ENCODE peak calls at places on chromosomes 7 and 10, in six cellular contexts. Q is cardiac muscle cell, U is HCT116, D is colonic mucosa, E is tibial nerve, H is neural progenitor cell. N is an unnamed sample. For H3K4me1, the result is how much of the 10 kb centered on the place peaks cover.

GRCh38 chr7:132713893-132714292 is 137.6 kb upstream of the PLXNA4 start:
- DNase-seq in Q (no peak), D (no peak), E (no peak), H (no peak), U (no peak), N (no peak)

GRCh38 chr10:23326541-23327307 is 17.9 kb downstream of the C10orf67 start:
- DNase-seq in E (no peak), U (no peak), Q (no peak), D (no peak), H (no peak), N (no peak)

GRCh38 chr10:93152136-93152535 is 78.4 kb downstream of the CYP26A1 start:
- DNase-seq in U (no peak), H (no peak), Q (peak), D (no peak), E (no peak), N (no peak)

GRCh38 chr10:69438531-69439349 is 12.5 kb upstream of the TSPAN15 start:
- DNase-seq in D (no peak), E (no peak), H (no peak), U (peak), Q (peak), N (peak)

GRCh38 chr7:47231627-47232026 is 350.3 kb downstream of the TNS3 start:
- DNase-seq in H (no peak), Q (no peak), E (no peak), D (no peak), U (no peak), N (no peak)

GRCh38 chr7:14855033-14855794 is 47.3 kb downstream of the DGKB start:
- DNase-seq in H (no peak), Q (no peak), U (no peak), E (no peak), D (no peak), N (no peak)

GRCh38 chr10:8183241-8183704 is 128.8 kb downstream of the GATA3 start:
- DNase-seq in E (no peak), H (no peak), U (no peak), D (no peak), Q (peak), N (no peak)

GRCh38 chr7:85593355-85593754 is 406.5 kb upstream of the SEMA3D start:
- DNase-seq in D (no peak), E (no peak), H (no peak), Q (no peak), U (no peak), N (no peak)

GRCh38 chr10:86251426-86251825 is 115.2 kb downstream of the GRID1 start:
- DNase-seq in D (no peak), Q (no peak), U (no peak), H (no peak), E (no peak), N (no peak)

GRCh38 chr7:101378808-101379207 is 16.1 kb downstream of the COL26A1 start:
- DNase-seq in U (no peak), Q (peak), E (no peak), D (no peak), H (peak), N (no peak)

GRCh38 chr10:128161031-128161430 is 34.8 kb upstream of the MKI67 start:
- DNase-seq in H (no peak), D (no peak), E (no peak), U (no peak), Q (no peak), N (no peak)

GRCh38 chr7:108222236-108222892 is 92.2 kb upstream of the LAMB4 start:
- DNase-seq in Q (peak), U (no peak), H (no peak), D (no peak), E (no peak), N (no peak)

GRCh38 chr10:124737221-124737620 is 7.0 kb downstream of the FAM53B start:
- DNase-seq in H (no peak), D (no peak), Q (no peak), U (no peak), E (peak), N (peak)

GRCh38 chr10:124738441-124738840 is 5.7 kb downstream of the FAM53B start:
- DNase-seq in E (peak), Q (no peak), D (peak), H (no peak), U (no peak), N (no peak)

GRCh38 chr10:124736491-124737136 is 7.6 kb downstream of the FAM53B start:
- DNase-seq in U (no peak), D (peak), H (no peak), E (peak), Q (peak), N (peak)

GRCh38 chr10:124739119-124739921 is 4.9 kb downstream of the FAM53B start:
- DNase-seq in D (no peak), E (peak), U (no peak), H (peak), Q (peak), N (no peak)

DNA sequence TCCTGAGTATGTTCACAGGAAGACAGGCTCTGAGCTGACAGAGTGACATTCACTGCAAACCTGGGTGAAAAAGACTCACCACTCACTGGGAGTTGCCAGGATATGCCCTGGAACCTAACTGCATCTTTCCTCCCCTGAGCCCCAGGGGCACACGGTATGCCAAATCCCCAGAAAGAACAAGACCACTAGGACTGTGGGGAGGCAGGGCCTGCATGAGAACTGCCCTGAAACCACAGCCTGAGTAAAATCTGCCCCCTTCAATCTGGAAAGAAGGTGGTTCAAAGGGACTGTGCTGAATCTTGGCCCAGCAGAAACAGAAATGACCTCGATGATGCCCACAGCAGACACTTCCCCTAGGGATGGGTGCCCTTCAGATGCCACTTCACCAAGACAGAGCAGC is 6.5 kb downstream of the FAM53B start:
- DNase-seq in E (peak), Q (no peak), D (peak), U (no peak), H (no peak), N (no peak)
- H3K4me1 ChIP-seq in E (half or more), Q (half or more), D (half or more), U (under half), H (under half), N (half or more)

GRCh38 chr7:114986181-114986800 is 64.4 kb downstream of the MDFIC start:
- DNase-seq in U (no peak), Q (no peak), H (peak), E (no peak), D (no peak), N (no peak)
- TF ChIP-seq CTCF in U (no peak), Q (no peak), H (peak), E (no peak), D (no peak), N (no peak)

GRCh38 chr10:132544744-132545658 is 7.4 kb downstream of the INPP5A start:
- DNase-seq in E (no peak), Q (no peak), U (no peak), D (no peak), H (no peak), N (no peak)

GRCh38 chr10:132546567-132547420 is 9.2 kb downstream of the INPP5A start:
- DNase-seq in D (no peak), Q (no peak), E (no peak), U (no peak), H (no peak), N (peak)

GRCh38 chr10:132547421-132547861 is 9.9 kb downstream of the INPP5A start:
- DNase-seq in U (no peak), E (no peak), H (no peak), D (no peak), Q (no peak), N (peak)

GRCh38 chr10:132543916-132544743 is 6.5 kb downstream of the INPP5A start:
- DNase-seq in D (no peak), E (no peak), U (no peak), Q (no peak), H (no peak), N (peak)

DNA sequence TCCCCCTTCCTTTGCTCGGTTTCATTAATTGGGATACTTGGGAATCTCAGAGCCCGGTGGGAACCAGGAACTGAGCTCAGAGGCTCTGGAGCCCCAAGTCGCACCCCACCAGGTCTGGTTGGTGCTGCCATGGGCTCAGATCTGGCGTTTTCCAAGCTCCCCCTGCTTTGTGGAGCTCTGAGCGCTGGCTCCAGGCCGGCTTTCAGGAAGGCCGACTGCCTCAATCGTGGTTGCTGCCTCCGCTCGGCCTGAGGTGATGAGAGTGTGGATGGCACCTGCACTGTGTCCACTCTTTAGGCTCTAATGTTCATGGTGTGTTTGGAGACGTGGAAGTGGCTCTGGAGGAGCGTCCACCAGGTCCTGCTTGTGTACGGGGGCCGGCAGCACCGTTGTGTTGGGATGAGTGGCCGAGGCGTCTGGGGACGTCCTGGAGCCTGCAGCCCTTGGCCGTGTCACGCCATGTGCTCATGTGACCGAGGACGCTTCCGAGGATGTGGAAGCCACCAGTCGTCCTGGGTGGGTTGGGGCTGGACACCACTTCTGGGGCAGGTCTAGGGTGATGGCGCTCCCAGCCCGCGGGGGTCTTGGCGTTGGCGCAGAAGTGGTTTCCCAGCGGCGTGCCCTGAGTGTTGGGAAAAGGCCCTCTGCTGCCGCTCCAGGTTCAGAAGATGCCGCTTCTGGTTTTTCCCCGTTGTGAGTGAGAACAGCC is 8.2 kb downstream of the INPP5A start:
- DNase-seq in D (no peak), U (no peak), E (no peak), H (no peak), Q (no peak), N (peak)
- H3K4me1 ChIP-seq in D (under half), U (under half), E (under half), H (under half), Q (under half), N (under half)

DNA sequence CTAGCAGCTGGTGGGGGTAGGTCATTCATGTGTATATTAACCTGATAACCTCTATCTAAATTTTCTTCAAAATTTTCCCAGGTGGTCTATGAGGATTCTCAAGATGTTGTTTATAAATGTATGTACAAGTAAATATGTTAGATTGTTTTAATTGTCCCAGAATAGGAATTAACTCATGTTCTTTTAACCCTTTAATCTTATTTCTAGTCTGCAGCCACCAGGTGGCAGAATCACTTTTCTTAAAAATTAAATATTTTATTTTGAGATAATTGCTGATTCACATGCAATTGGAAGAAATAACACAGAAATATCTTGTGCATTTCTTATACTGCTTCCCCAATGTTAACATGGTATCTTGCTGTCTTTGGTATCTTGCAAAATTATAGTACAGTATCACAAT is 589.5 kb downstream of the ARL4A start:
- DNase-seq in D (no peak), U (peak), Q (peak), H (peak), E (no peak), N (no peak)
- TF ChIP-seq CTCF in D (no peak), U (peak), Q (peak), H (peak), E (no peak), N (no peak)

DNA sequence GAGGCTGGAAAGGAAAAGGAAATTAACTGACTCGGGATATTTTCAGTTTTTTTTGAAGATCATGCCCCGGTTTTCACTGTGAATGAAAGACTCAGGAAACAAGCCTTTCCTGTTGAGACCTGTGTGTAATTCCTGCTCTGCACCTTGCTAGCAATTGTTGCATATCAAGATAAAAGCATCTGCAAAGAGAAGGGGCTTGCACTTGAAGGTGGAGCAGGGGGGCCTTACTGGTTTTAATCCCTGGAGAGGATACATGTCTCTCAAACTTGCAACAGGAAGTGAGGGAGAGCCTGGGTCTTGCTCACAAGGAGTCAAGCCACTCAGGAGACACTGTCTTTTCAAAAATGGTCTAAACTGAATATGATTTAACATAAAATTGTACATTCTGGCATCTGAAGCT is 157.6 kb downstream of the FAM107B start:
- DNase-seq in D (no peak), U (no peak), H (no peak), Q (no peak), E (no peak), N (no peak)
- H3K4me1 ChIP-seq in D (under half), U (under half), H (under half), Q (under half), E (under half), N (under half)

GRCh38 chr7:143325215-143325614 is 9.3 kb downstream of the CLCN1 start:
- DNase-seq in H (no peak), U (no peak), E (no peak), Q (no peak), D (no peak), N (no peak)

GRCh38 chr7:143327903-143328302 is 12.0 kb downstream of the CLCN1 start:
- DNase-seq in H (no peak), E (no peak), U (no peak), D (no peak), Q (no peak), N (no peak)

GRCh38 chr7:143331179-143331825 is 15.4 kb downstream of the CLCN1 start:
- DNase-seq in H (no peak), D (no peak), E (peak), Q (peak), U (no peak), N (no peak)

GRCh38 chr7:143334244-143334643 is 18.3 kb downstream of the CLCN1 start:
- DNase-seq in U (no peak), H (no peak), E (no peak), Q (no peak), D (no peak), N (no peak)

DNA sequence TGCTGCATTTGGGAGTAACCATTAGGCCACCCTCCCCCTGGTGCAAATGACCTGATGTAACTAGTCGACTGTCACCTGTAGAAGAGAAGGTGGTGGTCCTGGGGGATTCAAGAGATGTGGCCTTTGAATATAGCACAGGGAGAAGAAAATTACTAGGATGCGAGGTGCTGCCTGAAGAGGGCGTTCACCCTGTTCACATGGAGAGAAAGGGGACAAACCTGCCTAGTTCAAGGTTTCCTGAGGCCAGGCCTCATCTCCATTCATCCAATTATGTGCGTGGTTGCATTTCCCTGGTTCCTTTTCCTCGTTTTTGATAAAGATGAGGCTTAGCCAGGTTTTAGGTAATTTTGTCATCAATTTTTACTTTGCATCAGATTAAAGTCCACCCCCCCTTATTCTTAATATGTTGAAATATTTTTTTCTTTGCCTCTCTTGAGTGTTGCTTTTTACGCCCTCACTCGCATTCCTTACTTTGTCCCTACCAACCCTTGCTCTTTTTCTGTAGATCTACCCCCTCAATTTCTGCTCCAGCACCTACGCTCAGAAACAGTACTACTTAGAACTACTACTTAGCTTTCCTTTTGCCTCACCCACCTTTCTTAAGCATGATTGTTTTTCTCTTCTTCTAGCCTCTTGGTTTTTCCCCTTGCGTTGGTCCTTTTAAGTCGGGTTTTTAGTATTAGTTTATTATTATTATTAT is 13.7 kb downstream of the CLCN1 start:
- DNase-seq in D (no peak), Q (no peak), U (no peak), H (no peak), E (no peak), N (no peak)
- TF ChIP-seq CTCF in D (no peak), Q (no peak), U (peak), H (no peak), E (no peak), N (no peak)

N was measured in mucosa of descending colon.